ENCODE peak calls at places on chromosomes 16 and 17, in nine cellular contexts. A is mesendoderm; T is PC-3; M is CD8-positive, alpha-beta memory T cell; Z is esophagus squamous epithelium; I is GM23338; V is tibial artery; O is lower lobe of right lung; L is naive thymus-derived CD4-positive, alpha-beta T cell. F is an unnamed sample.

GRCh38 chr16:80122155-80122554 is 418.6 kb upstream of the DYNLRB2 start:
- DNase-seq in A (peak), T (no peak), M (no peak), Z (no peak), I (no peak), V (no peak), O (no peak), L (no peak), F (no peak)

GRCh38 chr17:79220201-79220714 is 145.6 kb downstream of the ENGASE start:
- DNase-seq in A (peak), T (no peak), M (no peak), Z (no peak), I (peak), V (no peak), O (no peak), L (no peak), F (no peak)

GRCh38 chr16:66996324-66996982 is 8.1 kb downstream of the CES4A start:
- DNase-seq in A (no peak), T (peak), M (no peak), Z (no peak), I (no peak), V (peak), O (no peak), L (no peak), F (peak)

GRCh38 chr17:66431910-66432309 is 129.5 kb downstream of the PRKCA start:
- DNase-seq in A (no peak), T (peak), M (no peak), Z (no peak), I (no peak), V (no peak), O (no peak), L (no peak), F (no peak)

GRCh38 chr16:85642762-85643281 is 29.7 kb downstream of the GSE1 start:
- DNase-seq in A (no peak), T (no peak), M (no peak), Z (no peak), I (no peak), V (no peak), O (no peak), L (no peak), F (no peak)

GRCh38 chr17:33509331-33509730 is 216.2 kb upstream of the ASIC2 start:
- DNase-seq in A (no peak), T (no peak), M (no peak), Z (no peak), I (no peak), V (no peak), O (no peak), L (no peak), F (no peak)

GRCh38 chr17:49439673-49440571 is 25.2 kb upstream of the PHB1 start:
- DNase-seq in A (no peak), T (no peak), M (no peak), Z (no peak), I (no peak), V (no peak), O (no peak), L (no peak), F (no peak)

GRCh38 chr16:89174877-89175276 is 3.3 kb downstream of the CDH15 start:
- DNase-seq in A (no peak), T (no peak), M (no peak), Z (no peak), I (no peak), V (no peak), O (no peak), L (no peak), F (no peak)

GRCh38 chr17:31112001-31112661 is 17.4 kb downstream of the NF1 start:
- DNase-seq in A (no peak), T (no peak), M (no peak), Z (no peak), I (no peak), V (no peak), O (no peak), L (no peak), F (no peak)

GRCh38 chr16:68279726-68280125 is 15.4 kb downstream of the SLC7A6 start:
- DNase-seq in A (no peak), T (no peak), M (no peak), Z (no peak), I (no peak), V (no peak), O (no peak), L (no peak), F (no peak)

GRCh38 chr17:43935926-43936261 is 6.4 kb downstream of the PPY start:
- DNase-seq in A (no peak), T (no peak), M (no peak), Z (no peak), I (no peak), V (no peak), O (no peak), L (no peak), F (no peak)

GRCh38 chr17:50055055-50055425 is 870 bp upstream of the ITGA3 start:
- DNase-seq in A (peak), T (peak), M (peak), Z (no peak), I (peak), V (no peak), O (peak), L (peak), F (no peak)

GRCh38 chr16:53022374-53022773 is 30.3 kb downstream of the CHD9NB start:
- DNase-seq in A (peak), T (peak), M (no peak), Z (no peak), I (peak), V (no peak), O (no peak), L (no peak), F (no peak)

GRCh38 chr16:28212532-28212873 is 738 bp upstream of the XPO6 start:
- DNase-seq in A (peak), T (peak), M (no peak), Z (no peak), I (no peak), V (no peak), O (no peak), L (no peak), F (no peak)

GRCh38 chr17:80053102-80053501 is 16.7 kb downstream of the CCDC40 start:
- DNase-seq in A (no peak), T (no peak), M (no peak), Z (no peak), I (no peak), V (no peak), O (no peak), L (no peak), F (no peak)

GRCh38 chr17:69367298-69367697 is 40.4 kb upstream of the ABCA5 start:
- DNase-seq in A (peak), T (no peak), M (no peak), Z (no peak), I (no peak), V (no peak), O (no peak), L (no peak), F (no peak)

GRCh38 chr17:40485851-40486512 is 15.4 kb downstream of the TNS4 start:
- DNase-seq in A (peak), T (peak), M (peak), Z (no peak), I (no peak), V (peak), O (no peak), L (peak), F (no peak)

GRCh38 chr17:42407289-42407836 is 15.7 kb downstream of the CAVIN1 start:
- DNase-seq in A (peak), T (no peak), M (peak), Z (peak), I (peak), V (peak), O (peak), L (peak), F (peak)
- H3K27ac ChIP-seq in A (no peak), T (no peak), M (no peak), Z (peak), I (peak), V (peak), O (peak), L (no peak), F (peak)

DNA sequence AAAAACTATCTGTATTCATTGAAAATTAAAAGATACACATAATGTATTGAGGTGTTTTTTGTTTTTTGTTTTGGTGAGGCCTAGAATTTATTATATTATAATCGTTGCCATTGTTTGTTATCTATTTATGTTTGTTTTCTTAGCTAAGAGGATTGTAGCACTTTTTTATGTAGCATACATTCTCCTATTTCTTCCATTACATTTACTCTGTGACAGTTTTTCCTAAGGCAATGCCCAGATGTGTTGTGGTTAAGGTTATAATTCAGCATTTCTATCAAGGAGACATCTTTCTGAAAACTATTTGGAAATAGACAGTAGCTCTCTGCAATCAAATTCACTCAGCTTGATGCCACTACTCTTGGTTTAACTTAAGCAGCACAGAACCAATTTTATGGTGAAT is 161.6 kb downstream of the PPM1E start:
- DNase-seq in A (no peak), T (no peak), M (no peak), Z (no peak), I (no peak), V (no peak), O (no peak), L (no peak), F (no peak)
- H3K27ac ChIP-seq in A (no peak), T (no peak), M (no peak), Z (no peak), I (no peak), V (no peak), O (no peak), L (no peak), F (no peak)

DNA sequence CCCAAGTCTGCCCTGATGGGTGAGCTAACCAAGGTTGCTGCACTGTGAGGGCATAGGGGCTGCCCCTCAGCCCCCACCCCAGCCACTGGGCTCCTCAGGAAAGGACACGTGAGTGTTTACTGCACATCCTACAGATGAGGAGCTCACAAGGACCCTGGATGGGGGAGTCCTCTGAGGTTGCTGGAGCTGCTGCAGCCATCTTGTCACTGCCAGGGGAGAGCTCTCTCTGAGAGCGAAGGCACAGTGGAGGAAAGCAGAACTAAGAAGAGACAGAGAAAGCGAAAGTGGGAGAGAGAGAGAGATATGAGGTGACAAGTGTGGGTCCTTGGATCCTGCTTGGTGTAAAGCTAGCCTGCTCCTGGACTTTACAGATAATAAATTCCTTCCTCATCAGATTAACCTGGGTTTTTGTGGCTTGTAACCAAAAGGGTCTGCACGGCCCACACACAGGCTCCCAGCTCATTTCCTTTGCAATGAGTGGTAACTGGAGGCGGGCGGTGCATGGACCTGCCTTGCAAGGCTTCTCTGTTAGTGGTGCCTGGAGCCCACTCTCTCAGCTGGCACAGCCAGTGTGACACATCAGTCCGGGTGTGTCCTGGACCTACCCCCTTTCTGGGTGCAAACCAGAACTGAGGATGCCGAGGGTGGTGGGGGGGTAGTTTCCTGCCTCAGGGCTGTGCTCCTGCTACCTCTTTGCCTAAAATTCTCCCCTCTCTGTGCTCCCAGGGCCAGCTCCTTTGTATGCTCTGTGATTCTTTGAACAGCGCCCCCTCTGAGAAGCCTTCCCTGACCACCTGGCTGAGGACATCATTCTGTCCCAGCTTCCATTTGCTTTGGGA is 14.2 kb downstream of the SNX20 start:
- DNase-seq in A (no peak), T (no peak), M (peak), Z (no peak), I (peak), V (no peak), O (no peak), L (peak), F (peak)
- H3K27ac ChIP-seq in A (no peak), T (no peak), M (no peak), Z (no peak), I (no peak), V (no peak), O (peak), L (peak), F (no peak)

GRCh38 chr17:56593741-56594527 is 435 bp downstream of the NOG start:
- DNase-seq in A (no peak), T (peak), M (peak), Z (no peak), I (peak), V (peak), O (peak), L (peak), F (peak)
- H3K27ac ChIP-seq in A (peak), T (peak), M (no peak), Z (peak), I (no peak), V (peak), O (peak), L (peak), F (no peak)

GRCh38 chr17:75684924-75685323 is 17.8 kb downstream of the SAP30BP start:
- DNase-seq in A (no peak), T (peak), M (no peak), Z (no peak), I (no peak), V (no peak), O (peak), L (no peak), F (peak)
- H3K27ac ChIP-seq in A (no peak), T (peak), M (no peak), Z (peak), I (no peak), V (no peak), O (peak), L (no peak), F (no peak)